ENCODE peak calls at places on chromosome 15, in ten cellular contexts. K, L, W, G, Y, V, I, T, S and B are unnamed samples.
A peak's percentile ranks its signal among the peaks of the same experiment; 100 is the strongest.

GRCh38 chr15:35306361-35306981 is 221.4 kb upstream of the NANOGP8 start:
- DNase-seq in K (no peak), L (peak; percentile 47), W (peak; percentile 35), G (no peak), Y (peak; percentile 62), V (peak; percentile 70), I (no peak), T (no peak), S (no peak), B (no peak)

GRCh38 chr15:73956276-73957086 is 30.2 kb downstream of the LOXL1 start:
- DNase-seq in K (no peak), L (peak; percentile 91), W (no peak), G (no peak), Y (peak; percentile 95), V (peak; percentile 91), I (peak; percentile 63), T (peak; percentile 92), S (peak; percentile 86), B (peak; percentile 63)

GRCh38 chr15:29090617-29091466 is 178.8 kb downstream of the NSMCE3 start:
- DNase-seq in K (no peak), L (no peak), W (peak; percentile 42), G (no peak), Y (no peak), V (no peak), I (no peak), T (no peak), S (no peak), B (no peak)

GRCh38 chr15:31396881-31397560 is 70.4 kb downstream of the KLF13 start:
- DNase-seq in K (peak; percentile 95), L (peak; percentile 47), W (peak; percentile 89), G (peak; percentile 81), Y (peak; percentile 73), V (peak; percentile 83), I (no peak), T (peak; percentile 98), S (peak; percentile 95), B (no peak)

GRCh38 chr15:90592144-90592887 is 62.6 kb downstream of the CRTC3 start:
- DNase-seq in K (no peak), L (peak; percentile 25), W (no peak), G (no peak), Y (peak; percentile 89), V (peak; percentile 76), I (peak; percentile 64), T (no peak), S (no peak), B (peak; percentile 69)

GRCh38 chr15:85583404-85584390 is 203.3 kb downstream of the AKAP13 start:
- DNase-seq in K (peak; percentile 27), L (no peak), W (no peak), G (no peak), Y (peak; percentile 63), V (peak; percentile 58), I (no peak), T (no peak), S (peak; percentile 81), B (no peak)

GRCh38 chr15:41778503-41778902 is 4.2 kb downstream of the MAPKBP1 start:
- DNase-seq in K (no peak), L (no peak), W (no peak), G (no peak), Y (no peak), V (peak; percentile 29), I (no peak), T (no peak), S (no peak), B (no peak)

GRCh38 chr15:45242289-45242688 is 9.7 kb upstream of the SLC28A2 start:
- DNase-seq in K (no peak), L (peak; percentile 14), W (no peak), G (no peak), Y (no peak), V (peak; percentile 8), I (no peak), T (no peak), S (no peak), B (no peak)

GRCh38 chr15:99335508-99335907 is 84.2 kb downstream of the LRRC28 start:
- DNase-seq in K (no peak), L (no peak), W (no peak), G (no peak), Y (no peak), V (peak; percentile 19), I (no peak), T (no peak), S (no peak), B (no peak)

GRCh38 chr15:49813615-49814014 is 192.8 kb downstream of the DTWD1 start:
- DNase-seq in K (no peak), L (no peak), W (no peak), G (no peak), Y (peak; percentile 25), V (no peak), I (no peak), T (peak; percentile 17), S (no peak), B (no peak)

GRCh38 chr15:41933771-41934170 is 38.6 kb downstream of the EHD4 start:
- DNase-seq in K (no peak), L (no peak), W (no peak), G (no peak), Y (no peak), V (no peak), I (no peak), T (no peak), S (peak; percentile 81), B (no peak)

GRCh38 chr15:96553006-96553405 is 222.5 kb downstream of the NR2F2 start:
- DNase-seq in K (no peak), L (peak; percentile 9), W (no peak), G (no peak), Y (peak; percentile 42), V (no peak), I (no peak), T (no peak), S (no peak), B (no peak)

GRCh38 chr15:65077291-65077980 is 890 bp downstream of the KBTBD13 start:
- DNase-seq in K (no peak), L (no peak), W (no peak), G (no peak), Y (no peak), V (no peak), I (no peak), T (no peak), S (no peak), B (no peak)

GRCh38 chr15:82021021-82021420 is 24.8 kb downstream of the MEX3B start:
- DNase-seq in K (no peak), L (no peak), W (no peak), G (no peak), Y (no peak), V (no peak), I (no peak), T (no peak), S (no peak), B (no peak)

GRCh38 chr15:79540551-79540950 is 108.4 kb downstream of the MINAR1 start:
- DNase-seq in K (no peak), L (no peak), W (no peak), G (no peak), Y (no peak), V (no peak), I (no peak), T (no peak), S (no peak), B (no peak)
- TF ChIP-seq CTCF in K (no peak), L (no peak), W (no peak), G (no peak), Y (no peak), V (no peak), I (peak; percentile 12), T (no peak), S (no peak), B (no peak)

DNA sequence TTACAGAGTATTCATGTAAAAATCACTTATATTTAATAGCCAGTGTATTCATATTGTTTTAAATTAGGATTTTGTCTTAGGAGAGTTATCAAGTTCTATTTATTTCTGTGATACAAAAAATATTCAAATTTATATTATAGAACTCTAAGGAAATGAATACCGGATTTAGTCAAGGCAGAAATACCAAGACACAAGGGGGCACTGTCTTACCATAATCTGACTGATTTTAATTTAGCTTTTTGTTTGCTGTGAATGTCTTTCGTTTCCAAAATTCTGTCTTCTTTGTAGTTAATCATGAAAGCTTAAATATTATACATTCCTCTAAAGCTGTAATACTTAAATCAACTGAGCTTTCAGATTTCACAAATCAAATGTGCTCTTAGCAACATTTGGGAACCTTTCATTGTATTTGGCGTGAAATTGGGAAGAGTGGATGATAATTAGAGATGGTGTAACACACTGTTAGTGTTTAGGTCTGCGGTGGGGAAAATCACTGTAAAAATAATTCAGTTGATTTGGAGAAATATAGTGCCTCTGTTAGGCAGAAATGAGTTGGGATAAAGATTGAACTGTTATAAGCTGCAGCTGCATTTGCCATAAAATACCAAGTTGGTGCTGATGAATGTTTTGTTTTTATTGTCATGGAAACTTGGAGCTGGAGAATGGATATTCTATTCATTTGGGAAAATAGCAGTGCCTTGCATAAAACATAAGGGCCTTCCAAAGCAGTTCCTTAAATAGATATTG is 228.1 kb downstream of the TCF12 start:
- DNase-seq in K (no peak), L (peak; percentile 39), W (peak; percentile 56), G (no peak), Y (peak; percentile 85), V (peak; percentile 88), I (no peak), T (no peak), S (no peak), B (no peak)
- H3K4me3 ChIP-seq in K (no peak overlapping the region), L (no peak overlapping the region), W (no peak overlapping the region), G (no peak overlapping the region), Y (peak overlapping the region; percentile 15), V (peak overlapping the region; percentile 42), I (peak overlapping the region; percentile 26), T (no peak overlapping the region), S (peak overlapping the region; percentile 18), B (peak overlapping the region; percentile 16)

GRCh38 chr15:33009026-33009425 is 185.5 kb downstream of the FMN1 start:
- DNase-seq in K (no peak), L (no peak), W (no peak), G (no peak), Y (no peak), V (no peak), I (no peak), T (no peak), S (no peak), B (no peak)

GRCh38 chr15:33008284-33009011 is 186.1 kb downstream of the FMN1 start:
- DNase-seq in K (no peak), L (peak; percentile 90), W (no peak), G (no peak), Y (peak; percentile 92), V (peak; percentile 95), I (peak; percentile 39), T (no peak), S (no peak), B (peak; percentile 47)

GRCh38 chr15:33005582-33005981 is 188.9 kb downstream of the FMN1 start:
- DNase-seq in K (no peak), L (no peak), W (no peak), G (no peak), Y (no peak), V (no peak), I (no peak), T (no peak), S (no peak), B (no peak)

GRCh38 chr15:33009603-33010002 is 184.9 kb downstream of the FMN1 start:
- DNase-seq in K (no peak), L (no peak), W (no peak), G (no peak), Y (no peak), V (no peak), I (no peak), T (no peak), S (no peak), B (no peak)

GRCh38 chr15:33007295-33007855 is 187.1 kb downstream of the FMN1 start:
- DNase-seq in K (no peak), L (peak; percentile 82), W (peak; percentile 45), G (no peak), Y (peak; percentile 68), V (peak; percentile 58), I (no peak), T (no peak), S (no peak), B (no peak)
- TF ChIP-seq CTCF in K (peak; percentile 18), L (peak; percentile 64), W (peak; percentile 41), G (no peak), Y (peak; percentile 52), V (peak; percentile 47), I (no peak), T (no peak), S (no peak), B (peak; percentile 13)

GRCh38 chr15:93610944-93611343 is 521.9 kb upstream of the RGMA start:
- DNase-seq in K (no peak), L (no peak), W (no peak), G (no peak), Y (no peak), V (no peak), I (no peak), T (no peak), S (no peak), B (no peak)
- H3K4me3 ChIP-seq in K (no peak overlapping the region), L (no peak overlapping the region), W (no peak overlapping the region), G (no peak overlapping the region), Y (no peak overlapping the region), V (no peak overlapping the region), I (no peak overlapping the region), T (no peak overlapping the region), S (no peak overlapping the region), B (no peak overlapping the region)